ENCODE peak calls at places on chromosomes 1 and 21, in ten cellular contexts. W, G, P, A, K, V, L, T, D and N are unnamed samples.

GRCh38 chr21:41664881-41665765 is 101.7 kb downstream of the RIPK4 start:
- DNase-seq in W (peak), G (no peak), P (no peak), A (peak), K (no peak), V (peak), L (no peak), T (peak), D (peak), N (no peak)

GRCh38 chr21:25708467-25709065 is 26.1 kb downstream of the ATP5PF start:
- DNase-seq in W (peak), G (peak), P (no peak), A (peak), K (peak), V (peak), L (no peak), T (peak), D (peak), N (peak)

GRCh38 chr1:204376919-204377799 is 17.4 kb upstream of the PLEKHA6 start:
- DNase-seq in W (no peak), G (no peak), P (no peak), A (no peak), K (no peak), V (no peak), L (no peak), T (no peak), D (no peak), N (no peak)

GRCh38 chr1:32077451-32077850 is 4.7 kb downstream of the TMEM39B start:
- DNase-seq in W (no peak), G (no peak), P (no peak), A (no peak), K (no peak), V (no peak), L (no peak), T (no peak), D (no peak), N (no peak)

GRCh38 chr1:150572918-150573647 is 6.3 kb downstream of the MCL1 start:
- DNase-seq in W (peak), G (no peak), P (no peak), A (peak), K (no peak), V (peak), L (no peak), T (no peak), D (peak), N (no peak)

GRCh38 chr21:36165356-36165755 is 8.7 kb downstream of the DOP1B start:
- DNase-seq in W (no peak), G (no peak), P (no peak), A (no peak), K (no peak), V (no peak), L (no peak), T (no peak), D (no peak), N (no peak)

GRCh38 chr1:105137543-105138444 is 1388.1 kb downstream of the AMY1C start:
- DNase-seq in W (peak), G (peak), P (no peak), A (no peak), K (no peak), V (no peak), L (no peak), T (no peak), D (peak), N (no peak)

GRCh38 chr1:14907416-14907815 is 246.1 kb upstream of the TMEM51 start:
- DNase-seq in W (no peak), G (no peak), P (no peak), A (no peak), K (no peak), V (no peak), L (no peak), T (no peak), D (peak), N (no peak)

GRCh38 chr1:3459940-3460652 is 5.6 kb downstream of the ARHGEF16 start:
- DNase-seq in W (no peak), G (no peak), P (no peak), A (no peak), K (no peak), V (no peak), L (peak), T (no peak), D (peak), N (no peak)

GRCh38 chr1:37602750-37603694 is 7.3 kb upstream of the GNL2 start:
- DNase-seq in W (peak), G (peak), P (no peak), A (peak), K (peak), V (peak), L (no peak), T (peak), D (peak), N (no peak)

GRCh38 chr1:22883406-22883805 is 89.3 kb downstream of the LACTBL1 start:
- DNase-seq in W (no peak), G (no peak), P (no peak), A (no peak), K (no peak), V (no peak), L (no peak), T (no peak), D (no peak), N (no peak)

GRCh38 chr21:39452207-39452964 is 616 bp downstream of the SH3BGR start:
- DNase-seq in W (peak), G (no peak), P (no peak), A (peak), K (no peak), V (peak), L (no peak), T (peak), D (peak), N (no peak)

GRCh38 chr1:78165816-78166215 is 120.0 kb downstream of the GIPC2 start:
- DNase-seq in W (no peak), G (no peak), P (no peak), A (no peak), K (no peak), V (no peak), L (no peak), T (peak), D (peak), N (no peak)

GRCh38 chr1:218813247-218813646 is 360.4 kb upstream of the LYPLAL1 start:
- DNase-seq in W (peak), G (peak), P (no peak), A (peak), K (no peak), V (peak), L (no peak), T (peak), D (peak), N (no peak)

GRCh38 chr1:17350053-17350452 is 21.9 kb upstream of the PADI6 start:
- DNase-seq in W (no peak), G (peak), P (no peak), A (no peak), K (no peak), V (no peak), L (no peak), T (no peak), D (no peak), N (no peak)

GRCh38 chr1:17351047-17351446 is 20.9 kb upstream of the PADI6 start:
- DNase-seq in W (no peak), G (no peak), P (no peak), A (no peak), K (no peak), V (no peak), L (no peak), T (no peak), D (no peak), N (no peak)

GRCh38 chr1:17346046-17346789 is 25.8 kb upstream of the PADI6 start:
- DNase-seq in W (no peak), G (no peak), P (no peak), A (no peak), K (no peak), V (no peak), L (no peak), T (no peak), D (no peak), N (no peak)

GRCh38 chr1:17348593-17349234 is 23.3 kb upstream of the PADI6 start:
- DNase-seq in W (no peak), G (no peak), P (no peak), A (no peak), K (no peak), V (no peak), L (no peak), T (no peak), D (no peak), N (no peak)

DNA sequence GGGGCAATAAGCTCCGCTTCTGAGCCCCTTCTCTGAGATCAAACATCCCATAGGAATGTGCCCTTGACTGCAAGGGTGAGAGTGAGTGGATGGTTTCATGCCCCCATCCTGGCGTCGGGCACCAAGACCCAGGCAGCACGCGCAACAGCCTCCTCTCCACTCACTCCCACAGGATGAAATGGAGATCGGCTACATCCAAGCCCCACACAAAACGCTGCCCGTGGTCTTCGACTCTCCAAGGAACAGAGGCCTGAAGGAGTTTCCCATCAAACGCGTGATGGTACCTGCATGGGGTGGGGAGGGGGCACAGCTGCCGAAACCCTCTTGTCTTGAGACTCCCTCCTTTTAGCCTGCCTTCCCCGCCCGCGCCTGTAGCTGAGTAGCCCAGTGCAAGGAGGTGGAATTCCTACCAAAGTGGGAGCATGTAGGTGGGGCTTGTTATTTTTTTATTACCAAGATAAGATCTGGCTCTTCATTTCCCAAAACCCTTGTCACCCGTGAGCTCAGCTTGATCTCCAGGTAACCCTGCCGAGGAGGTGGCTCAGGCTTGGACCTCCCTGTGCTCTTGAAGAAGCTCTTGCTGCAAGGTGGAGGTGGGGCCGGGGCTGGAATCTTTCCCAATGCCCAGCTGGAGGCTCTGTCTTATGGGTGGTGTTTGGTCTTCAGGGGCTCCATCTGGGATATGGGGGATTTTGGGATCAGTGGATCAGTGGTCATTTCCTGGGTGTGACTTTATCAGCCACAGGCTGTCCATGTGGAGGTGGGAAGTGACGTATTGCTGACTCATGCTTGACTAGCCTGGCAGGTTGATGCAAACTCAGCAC is 24.0 kb upstream of the PADI6 start:
- DNase-seq in W (peak), G (no peak), P (no peak), A (peak), K (no peak), V (peak), L (no peak), T (peak), D (peak), N (peak)
- H3K4me3 ChIP-seq in W (no peak), G (no peak), P (no peak), A (no peak), K (no peak), V (no peak), L (no peak), T (no peak), D (no peak), N (no peak)

DNA sequence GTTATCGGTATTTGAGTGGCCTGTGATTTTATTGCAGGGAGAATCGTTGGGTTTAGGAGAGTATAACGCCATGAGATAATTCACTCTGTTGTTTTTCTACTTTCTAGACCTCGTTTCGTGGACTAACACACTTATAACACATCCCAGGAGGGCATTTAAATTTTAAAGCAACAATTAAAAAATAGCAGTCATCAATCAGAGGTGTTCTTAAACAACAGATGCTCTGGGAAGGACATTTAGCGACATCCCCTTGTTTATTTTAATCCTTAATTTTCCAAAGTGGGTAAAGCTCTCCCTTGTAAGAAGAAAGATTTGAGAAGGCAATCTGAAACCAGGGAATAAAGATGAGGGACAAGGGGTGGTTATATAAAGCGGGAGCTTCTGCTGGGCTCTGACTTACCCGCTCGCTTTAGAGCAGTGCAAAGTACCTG is 4.9 kb downstream of the PBX1 start:
- DNase-seq in W (peak), G (no peak), P (no peak), A (peak), K (no peak), V (no peak), L (no peak), T (peak), D (no peak), N (no peak)
- H3K4me3 ChIP-seq in W (peak), G (peak), P (peak), A (peak), K (no peak), V (peak), L (peak), T (peak), D (peak), N (peak)

GRCh38 chr1:24749257-24749656 is 4.0 kb downstream of the CLIC4 start:
- DNase-seq in W (no peak), G (no peak), P (no peak), A (no peak), K (no peak), V (no peak), L (no peak), T (no peak), D (no peak), N (no peak)
- H3K4me3 ChIP-seq in W (peak), G (no peak), P (peak), A (no peak), K (no peak), V (peak), L (peak), T (no peak), D (no peak), N (no peak)

DNA sequence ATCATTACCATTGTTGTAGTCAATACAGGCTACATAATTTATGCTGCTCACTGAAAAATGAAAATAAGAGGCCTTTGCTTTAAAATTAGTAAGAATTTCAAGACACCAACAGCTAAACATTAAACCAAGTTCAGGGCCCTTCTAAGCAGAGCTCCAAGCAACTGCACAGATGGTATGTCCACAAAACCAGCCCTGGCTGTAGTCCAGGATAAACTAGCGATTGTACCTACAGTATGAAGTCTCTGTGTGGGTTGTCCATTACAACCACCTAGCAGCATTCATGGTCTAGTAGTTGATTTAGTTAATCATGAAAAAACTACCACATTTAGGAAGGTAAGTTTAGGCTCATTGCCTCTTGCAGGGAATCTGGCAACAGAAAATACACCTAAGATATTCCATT is 35.3 kb downstream of the CLCA4 start:
- DNase-seq in W (no peak), G (no peak), P (no peak), A (no peak), K (no peak), V (no peak), L (no peak), T (no peak), D (no peak), N (no peak)
- H3K4me3 ChIP-seq in W (no peak), G (no peak), P (no peak), A (no peak), K (no peak), V (no peak), L (no peak), T (no peak), D (no peak), N (no peak)

GRCh38 chr1:232628335-232629214 is 1.4 kb downstream of the SIPA1L2 start:
- DNase-seq in W (peak), G (peak), P (no peak), A (peak), K (no peak), V (peak), L (no peak), T (peak), D (peak), N (no peak)
- H3K4me3 ChIP-seq in W (peak), G (peak), P (peak), A (peak), K (peak), V (peak), L (peak), T (peak), D (peak), N (peak)

GRCh38 chr1:180515364-180515763 is 13.0 kb upstream of the ACBD6 start:
- DNase-seq in W (no peak), G (no peak), P (no peak), A (no peak), K (no peak), V (no peak), L (no peak), T (no peak), D (no peak), N (no peak)
- H3K4me3 ChIP-seq in W (no peak), G (no peak), P (no peak), A (no peak), K (no peak), V (no peak), L (no peak), T (no peak), D (no peak), N (no peak)

GRCh38 chr1:173864179-173864867 is 3.5 kb downstream of the GAS5 start:
- DNase-seq in W (peak), G (no peak), P (no peak), A (no peak), K (no peak), V (no peak), L (no peak), T (no peak), D (no peak), N (no peak)
- H3K4me3 ChIP-seq in W (peak), G (peak), P (no peak), A (peak), K (no peak), V (peak), L (peak), T (peak), D (peak), N (peak)

GRCh38 chr1:111604931-111605330 is 14.7 kb upstream of the RAP1A start:
- DNase-seq in W (peak), G (no peak), P (peak), A (peak), K (no peak), V (peak), L (no peak), T (peak), D (peak), N (no peak)
- H3K4me3 ChIP-seq in W (no peak), G (no peak), P (no peak), A (no peak), K (no peak), V (no peak), L (no peak), T (no peak), D (no peak), N (no peak)

DNA sequence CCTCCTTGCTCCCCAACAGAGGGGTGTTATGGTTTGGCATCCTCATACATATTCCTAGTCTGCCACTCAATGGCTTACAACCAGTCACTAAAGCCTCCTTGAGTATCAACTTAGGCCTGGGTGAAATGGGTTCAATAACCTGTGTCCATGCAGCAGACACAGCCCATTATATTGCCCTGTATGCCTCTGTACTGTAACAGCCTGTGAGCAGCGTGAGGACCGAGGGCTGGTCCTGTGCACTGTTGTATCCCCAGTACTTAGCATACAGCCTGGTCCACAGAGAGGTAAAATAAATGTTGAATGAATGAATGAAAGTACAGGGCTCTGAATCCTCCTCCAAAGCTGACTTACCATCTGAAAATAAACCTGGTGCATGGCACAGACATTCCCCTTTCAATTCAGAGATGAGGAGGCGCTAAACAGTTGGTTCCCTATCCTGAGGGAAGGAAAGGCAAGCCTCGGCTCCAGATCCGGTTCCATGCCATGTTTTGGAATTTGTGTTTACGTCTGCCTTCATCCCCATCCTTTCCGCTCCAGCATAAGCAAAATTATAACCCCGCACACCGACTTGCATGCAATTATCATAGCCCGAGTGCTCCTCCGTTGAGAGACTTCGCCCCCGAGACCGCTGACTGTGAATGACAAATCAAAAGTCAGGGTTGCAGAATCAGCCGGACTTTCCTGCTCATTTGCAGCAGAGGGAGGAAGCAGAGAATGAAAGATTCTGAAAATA is 45.0 kb upstream of the DNAJC6 start:
- DNase-seq in W (peak), G (peak), P (peak), A (peak), K (no peak), V (peak), L (no peak), T (peak), D (peak), N (peak)
- H3K4me3 ChIP-seq in W (peak), G (peak), P (peak), A (peak), K (no peak), V (peak), L (peak), T (peak), D (peak), N (peak)